ENCODE peak calls at places on chromosomes 3 and 15, in nine cellular contexts. D is stimulated activated CD8-positive, alpha-beta memory T cell treated with anti-CD3 and anti-CD28 coated beads, Interleukin-15, amount 100 ng/mL, for 24 hours; E is fibroblast of the conjunctiva; C is mesothelial cell of epicardium; A is NCI-H460; S is anterior cingulate cortex; O is Daoy; F is K562; R is stimulated activated CD4-positive, alpha-beta T cell treated with anti-CD3 and anti-CD28 coated beads, Interleukin-4, amount 100 ng/mL, for 24 hours. Z is an unnamed sample.

GRCh38 chr3:194930439-194931204 is 244.9 kb downstream of the FAM43A start:
- DNase-seq in S (no peak), D (no peak), A (no peak), C (no peak), F (no peak), E (no peak), R (no peak), O (peak), Z (no peak)

GRCh38 chr3:195727596-195728195 is 6.9 kb downstream of the MUC20 start:
- DNase-seq in F (no peak), D (no peak), A (no peak), R (no peak), E (no peak), O (no peak), C (no peak), S (no peak), Z (no peak)

GRCh38 chr3:9817437-9817836 is 7.4 kb downstream of the TTLL3 start:
- DNase-seq in D (no peak), E (no peak), C (no peak), S (no peak), R (no peak), O (no peak), A (no peak), F (no peak), Z (no peak)

GRCh38 chr3:188775412-188775811 is 396.4 kb upstream of the TPRG1 start:
- DNase-seq in R (no peak), A (no peak), C (no peak), D (no peak), E (no peak), O (no peak), F (no peak), S (no peak), Z (no peak)

GRCh38 chr3:105399611-105400010 is 32.9 kb downstream of the ALCAM start:
- DNase-seq in D (no peak), R (no peak), F (no peak), A (no peak), O (no peak), C (no peak), S (peak), E (no peak), Z (no peak)

GRCh38 chr3:73070675-73071575 is 9.5 kb downstream of the EBLN2 start:
- DNase-seq in E (peak), S (no peak), O (no peak), C (no peak), A (no peak), F (no peak), R (no peak), D (no peak), Z (no peak)

GRCh38 chr3:86563358-86563970 is 427.5 kb downstream of the VGLL3 start:
- DNase-seq in A (peak), F (peak), D (no peak), S (no peak), C (no peak), R (no peak), E (peak), O (peak), Z (peak)

GRCh38 chr15:64105113-64105704 is 9.4 kb downstream of the SNX1 start:
- DNase-seq in R (no peak), S (no peak), A (no peak), C (no peak), D (no peak), F (peak), O (no peak), E (peak), Z (no peak)

GRCh38 chr15:32042269-32042996 is 12.1 kb downstream of the CHRNA7 start:
- DNase-seq in S (no peak), E (no peak), C (no peak), A (no peak), F (no peak), O (peak), R (no peak), D (no peak), Z (peak)

GRCh38 chr3:59429203-59429602 is 379.4 kb upstream of the CFAP20DC start:
- DNase-seq in R (no peak), A (no peak), D (no peak), C (no peak), E (no peak), S (no peak), F (no peak), O (no peak), Z (no peak)

GRCh38 chr3:113914646-113915045 is 33.2 kb upstream of the ZDHHC23 start:
- DNase-seq in S (no peak), F (no peak), O (peak), R (no peak), D (no peak), E (peak), A (no peak), C (no peak), Z (no peak)

GRCh38 chr15:43249699-43250203 is 17.0 kb downstream of the TGM5 start:
- DNase-seq in C (no peak), O (peak), E (no peak), A (no peak), F (peak), R (no peak), D (no peak), S (no peak), Z (no peak)

GRCh38 chr3:18393906-18394305 is 31.2 kb downstream of the SATB1 start:
- DNase-seq in A (no peak), C (no peak), S (no peak), O (no peak), D (no peak), F (no peak), R (no peak), E (no peak), Z (no peak)

GRCh38 chr3:106963446-106963845 is 413.8 kb upstream of the CCDC54 start:
- DNase-seq in F (no peak), A (no peak), E (peak), S (no peak), R (no peak), O (no peak), C (no peak), D (no peak), Z (no peak)

GRCh38 chr3:56373386-56373785 is 94.9 kb downstream of the ERC2 start:
- DNase-seq in R (no peak), F (no peak), O (no peak), A (no peak), D (no peak), E (no peak), C (no peak), S (no peak), Z (no peak)

GRCh38 chr15:85380860-85381535 is 595 bp downstream of the AKAP13 start:
- DNase-seq in O (peak), D (peak), S (no peak), F (peak), A (no peak), E (no peak), C (peak), R (peak), Z (peak)

GRCh38 chr15:85587707-85588441 is 206.9 kb downstream of the KLHL25 start:
- DNase-seq in C (no peak), A (peak), R (no peak), S (no peak), F (no peak), D (no peak), E (no peak), O (peak), Z (no peak)

GRCh38 chr3:19702416-19703078 is 231.5 kb downstream of the EFHB start:
- DNase-seq in A (no peak), O (peak), E (no peak), R (no peak), S (no peak), C (no peak), D (no peak), F (no peak), Z (no peak)

GRCh38 chr3:113602256-113602655 is 69.9 kb downstream of the SIDT1 start:
- DNase-seq in F (no peak), C (no peak), E (no peak), R (no peak), O (no peak), D (no peak), A (no peak), S (no peak), Z (no peak)

GRCh38 chr3:150091626-150092025 is 120.9 kb upstream of the PFN2 start:
- DNase-seq in O (no peak), E (no peak), C (no peak), S (no peak), R (no peak), D (no peak), A (no peak), F (no peak), Z (no peak)

GRCh38 chr3:169390310-169390731 is 273.2 kb downstream of the MECOM start:
- DNase-seq in C (no peak), S (no peak), D (no peak), A (no peak), E (no peak), F (no peak), R (no peak), O (peak), Z (peak)

GRCh38 chr3:127686512-127686894 is 13.8 kb downstream of the ABTB1 start:
- DNase-seq in R (no peak), D (no peak), O (no peak), C (no peak), F (no peak), S (no peak), E (no peak), A (no peak), Z (no peak)

GRCh38 chr3:9396301-9396631 is 1.1 kb upstream of the SETD5 start:
- DNase-seq in R (peak), D (no peak), O (peak), E (peak), C (no peak), A (peak), S (peak), F (peak), Z (peak)

GRCh38 chr3:171187706-171188290 is 161.3 kb upstream of the SLC2A2 start:
- DNase-seq in C (no peak), F (peak), A (peak), R (peak), E (no peak), O (peak), S (no peak), D (no peak), Z (peak)

Z was measured in HT-29.